ENCODE peak calls at places on chromosomes 6 and 20, in six cellular contexts. O, E, B, V, L and G are unnamed samples.

GRCh38 chr6:157893238-157893637 is 70.2 kb downstream of the SNX9 start:
- DNase-seq in O (no peak), E (no peak), B (no peak), V (no peak), L (no peak), G (no peak)

GRCh38 chr6:128465368-128466343 is 54.7 kb downstream of the PTPRK start:
- DNase-seq in O (no peak), E (no peak), B (peak; percentile 26), V (no peak), L (no peak), G (no peak)

GRCh38 chr20:34055290-34055689 is 56.8 kb downstream of the EIF2S2 start:
- DNase-seq in O (no peak), E (no peak), B (no peak), V (no peak), L (peak; percentile 19), G (peak; percentile 13)

GRCh38 chr6:81793811-81794210 is 41.3 kb upstream of the TENT5A start:
- DNase-seq in O (no peak), E (no peak), B (no peak), V (no peak), L (no peak), G (no peak)

GRCh38 chr6:100663219-100663863 is 198.6 kb upstream of the SIM1 start:
- DNase-seq in O (peak; percentile 17), E (no peak), B (peak; percentile 72), V (no peak), L (no peak), G (no peak)

GRCh38 chr6:31945154-31945506 is 765 bp upstream of the CFB start:
- DNase-seq in O (no peak), E (no peak), B (no peak), V (no peak), L (no peak), G (no peak)

GRCh38 chr6:16476861-16477260 is 238.5 kb downstream of the GMPR start:
- DNase-seq in O (no peak), E (no peak), B (no peak), V (no peak), L (no peak), G (no peak)

GRCh38 chr6:20678831-20679352 is 144.6 kb downstream of the CDKAL1 start:
- DNase-seq in O (no peak), E (no peak), B (no peak), V (no peak), L (no peak), G (no peak)

GRCh38 chr20:20000223-20000968 is 16.8 kb upstream of the NAA20 start:
- DNase-seq in O (no peak), E (no peak), B (no peak), V (no peak), L (no peak), G (no peak)

GRCh38 chr6:168319279-168320051 is at the start of gene DACT2:
- DNase-seq in O (no peak), E (no peak), B (no peak), V (no peak), L (no peak), G (no peak)

GRCh38 chr6:83592770-83593394 is 80.5 kb downstream of the PRSS35 start:
- DNase-seq in O (peak; percentile 17), E (no peak), B (peak; percentile 30), V (no peak), L (no peak), G (no peak)

GRCh38 chr20:14477125-14477524 is 139.7 kb upstream of the FLRT3 start:
- DNase-seq in O (no peak), E (no peak), B (peak; percentile 93), V (no peak), L (no peak), G (no peak)

GRCh38 chr6:80503660-80504059 is 397.2 kb downstream of the BCKDHB start:
- DNase-seq in O (no peak), E (no peak), B (no peak), V (no peak), L (no peak), G (no peak)

GRCh38 chr20:3712279-3712873 is at the start of gene SIGLEC1:
- DNase-seq in O (no peak), E (no peak), B (no peak), V (no peak), L (peak; percentile 55), G (no peak)

GRCh38 chr6:145736854-145737181 is 1.5 kb upstream of the EPM2A start:
- DNase-seq in O (no peak), E (no peak), B (no peak), V (no peak), L (no peak), G (no peak)

GRCh38 chr6:45920819-45921511 is 94.7 kb downstream of the CLIC5 start:
- DNase-seq in O (no peak), E (no peak), B (no peak), V (no peak), L (no peak), G (no peak)

GRCh38 chr20:44026932-44027685 is 112.5 kb downstream of the TOX2 start:
- DNase-seq in O (no peak), E (no peak), B (no peak), V (no peak), L (no peak), G (no peak)